ENCODE peak calls at places on chromosomes 4 and X, in eight cellular contexts. C, S, N, M, G, Q, L and P are unnamed samples.

GRCh38 chr4:3410401-3411135 is 31.2 kb upstream of the HGFAC start:
- DNase-seq in S (no peak), Q (no peak), N (no peak), C (no peak), M (no peak), L (peak; percentile 33), G (no peak), P (peak; percentile 3)

GRCh38 chr4:150569384-150569987 is 12.5 kb upstream of the MAB21L2 start:
- DNase-seq in M (no peak), S (no peak), N (no peak), G (no peak), C (no peak), Q (peak; percentile 49), L (peak; percentile 75), P (no peak)

GRCh38 chr4:4671774-4672349 is 130.0 kb upstream of the STX18 start:
- DNase-seq in N (no peak), M (no peak), G (no peak), L (no peak), Q (no peak), C (no peak), S (no peak), P (no peak)

GRCh38 chrX:22135994-22136684 is 104.0 kb downstream of the PHEX start:
- DNase-seq in Q (peak; percentile 59), S (no peak), L (no peak), C (peak; percentile 23), G (no peak), N (no peak), M (peak; percentile 57), P (no peak)

GRCh38 chr4:181281451-181281850 is 961.8 kb upstream of the TENM3 start:
- DNase-seq in S (no peak), N (no peak), G (no peak), L (no peak), Q (no peak), C (peak; percentile 35), M (no peak), P (no peak)

GRCh38 chr4:80705311-80705710 is 325.2 kb upstream of the BMP3 start:
- DNase-seq in L (no peak), Q (no peak), N (no peak), G (no peak), C (no peak), S (no peak), M (no peak), P (no peak)

GRCh38 chr4:163624727-163625126 is 130.2 kb downstream of the TMA16 start:
- DNase-seq in C (no peak), N (no peak), S (no peak), L (no peak), Q (no peak), M (no peak), G (no peak), P (no peak)

GRCh38 chr4:159856451-159856850 is 753.6 kb downstream of the RAPGEF2 start:
- DNase-seq in N (no peak), L (no peak), G (no peak), M (no peak), S (no peak), C (no peak), Q (no peak), P (no peak)

GRCh38 chr4:79917246-79917645 is 155.8 kb downstream of the ANTXR2 start:
- DNase-seq in L (no peak), G (peak; percentile 31), S (peak; percentile 8), C (peak; percentile 46), M (no peak), N (no peak), Q (peak; percentile 67), P (peak; percentile 56)

GRCh38 chr4:5463936-5464650 is 244.3 kb downstream of the EVC2 start:
- DNase-seq in L (no peak), C (no peak), G (no peak), Q (no peak), N (no peak), S (no peak), M (no peak), P (no peak)

GRCh38 chr4:108058685-108059440 is 69.2 kb downstream of the HADH start:
- DNase-seq in C (no peak), M (no peak), N (no peak), Q (peak; percentile 7), L (no peak), S (no peak), G (no peak), P (peak; percentile 21)

GRCh38 chr4:150173854-150174398 is 95.7 kb downstream of the DCLK2 start:
- DNase-seq in L (no peak), N (no peak), S (no peak), C (no peak), M (no peak), Q (peak; percentile 64), G (no peak), P (no peak)

GRCh38 chr4:88018471-88018870 is 11.0 kb downstream of the PKD2 start:
- DNase-seq in C (no peak), M (peak; percentile 27), Q (peak; percentile 87), N (peak; percentile 61), L (peak; percentile 89), G (no peak), S (no peak), P (no peak)

GRCh38 chr4:113747949-113748348 is 13.6 kb downstream of the CAMK2D start:
- DNase-seq in L (no peak), S (no peak), C (no peak), G (no peak), Q (no peak), M (no peak), N (no peak), P (no peak)

GRCh38 chr4:113743690-113744089 is 17.8 kb downstream of the CAMK2D start:
- DNase-seq in C (no peak), M (no peak), L (no peak), Q (no peak), G (no peak), N (no peak), S (no peak), P (no peak)

GRCh38 chr4:113742643-113743042 is 18.9 kb downstream of the CAMK2D start:
- DNase-seq in S (no peak), Q (no peak), N (no peak), C (no peak), G (no peak), M (no peak), L (no peak), P (no peak)

GRCh38 chr4:113744667-113745241 is 16.8 kb downstream of the CAMK2D start:
- DNase-seq in C (no peak), M (no peak), N (no peak), L (no peak), Q (no peak), G (no peak), S (no peak), P (no peak)

GRCh38 chr4:113745724-113746123 is 15.8 kb downstream of the CAMK2D start:
- DNase-seq in Q (no peak), C (no peak), G (no peak), N (no peak), L (no peak), M (no peak), S (no peak), P (no peak)
- TF ChIP-seq CTCF in Q (no peak), C (no peak), G (no peak), N (no peak), L (no peak), M (no peak), S (no peak), P (no peak)

GRCh38 chr4:184734758-184735157 is 862 bp upstream of the CENPU start:
- DNase-seq in S (no peak), L (no peak), G (no peak), M (no peak), C (no peak), Q (no peak), N (no peak), P (no peak)

GRCh38 chr4:184733654-184734524 is at the start of gene CENPU:
- DNase-seq in S (peak; percentile 94), C (peak; percentile 97), G (peak; percentile 96), M (peak; percentile 98), L (peak; percentile 97), Q (peak; percentile 99), N (peak; percentile 97), P (peak; percentile 99)

GRCh38 chr4:184731056-184731455 is 2.8 kb downstream of the CENPU start:
- DNase-seq in C (no peak), S (no peak), Q (no peak), N (no peak), G (no peak), M (no peak), L (no peak), P (no peak)

GRCh38 chr4:184728858-184729257 is 5.0 kb downstream of the CENPU start:
- DNase-seq in G (no peak), C (no peak), M (no peak), N (no peak), Q (peak; percentile 75), L (no peak), S (no peak), P (no peak)

GRCh38 chr4:184732126-184732525 is 1.8 kb downstream of the CENPU start:
- DNase-seq in N (no peak), L (no peak), M (no peak), G (no peak), S (no peak), C (no peak), Q (no peak), P (no peak)
- H3K4me3 ChIP-seq in N (no peak overlapping the region), L (no peak overlapping the region), M (no peak overlapping the region), G (no peak overlapping the region), S (peak overlapping the region; percentile 91), C (no peak overlapping the region), Q (no peak overlapping the region), P (peak overlapping the region; percentile 96)

DNA sequence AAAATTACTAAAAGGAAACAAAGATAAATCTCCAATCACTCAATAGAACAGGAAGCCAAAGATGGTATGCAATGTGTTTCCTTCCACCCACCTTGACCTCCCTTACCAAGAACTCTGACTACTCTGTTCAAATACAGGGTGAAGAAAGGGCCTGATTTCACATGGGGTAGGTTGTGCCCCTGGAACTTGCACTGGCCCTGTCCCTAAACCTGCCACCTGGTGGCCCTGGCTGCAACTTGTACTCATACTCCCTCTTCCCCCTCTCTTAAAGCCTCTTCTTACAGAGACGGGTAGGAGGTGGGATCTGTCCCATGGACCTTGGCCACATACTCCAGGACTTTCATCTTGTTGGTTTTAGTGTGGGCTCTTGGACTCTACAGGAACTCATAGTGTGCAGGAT is 17.3 kb upstream of the TMEM185A start:
- DNase-seq in L (no peak), M (no peak), S (no peak), G (no peak), N (no peak), Q (no peak), C (no peak), P (no peak)
- TF ChIP-seq CTCF in L (no peak), M (no peak), S (peak; percentile 7), G (no peak), N (no peak), Q (no peak), C (no peak), P (peak; percentile 22)

GRCh38 chrX:72663737-72664136 is 50.4 kb downstream of the PHKA1 start:
- DNase-seq in C (no peak), N (no peak), L (no peak), S (no peak), G (no peak), M (no peak), Q (no peak), P (no peak)

GRCh38 chrX:72662020-72662747 is 51.9 kb downstream of the PHKA1 start:
- DNase-seq in L (no peak), G (no peak), M (no peak), N (no peak), Q (no peak), S (no peak), C (no peak), P (no peak)

GRCh38 chrX:72659726-72660125 is 54.4 kb downstream of the PHKA1 start:
- DNase-seq in N (no peak), G (no peak), C (no peak), M (no peak), L (no peak), Q (no peak), S (no peak), P (no peak)
- H3K4me3 ChIP-seq in N (no peak overlapping the region), G (no peak overlapping the region), C (no peak overlapping the region), M (no peak overlapping the region), L (no peak overlapping the region), Q (no peak overlapping the region), S (no peak overlapping the region), P (no peak overlapping the region)

GRCh38 chr4:70841951-70842350 is 2.3 kb upstream of the GRSF1 start:
- DNase-seq in M (no peak), N (no peak), G (no peak), Q (no peak), L (no peak), C (no peak), S (no peak), P (no peak)
- TF ChIP-seq CTCF in M (no peak), N (no peak), G (no peak), Q (no peak), L (no peak), C (no peak), S (no peak), P (no peak)